ENCODE peak calls at places on chromosomes 1 and 21, in five cellular contexts. One of them, this sample, is unnamed.

GRCh38 chr1:153577138-153577537 is 11.5 kb upstream of the S100A2 start:
- DNase-seq in HepG2: no peak
- DNase-seq in A549: no peak
- DNase-seq in H1: no peak
- DNase-seq in GM12878: no peak
- DNase-seq in this sample: no peak

GRCh38 chr1:58788259-58788658 is 4.4 kb upstream of the JUN start:
- DNase-seq in HepG2: no peak
- DNase-seq in A549: no peak
- DNase-seq in H1: no peak
- DNase-seq in GM12878: no peak
- DNase-seq in this sample: no peak

GRCh38 chr1:6860401-6860800 is 75.1 kb downstream of the CAMTA1 start:
- DNase-seq in HepG2: no peak
- DNase-seq in A549: no peak
- DNase-seq in H1: no peak
- DNase-seq in GM12878: no peak
- DNase-seq in this sample: no peak

GRCh38 chr1:229984992-229985985 is 81.7 kb upstream of the GALNT2 start:
- DNase-seq in HepG2: no peak
- DNase-seq in A549: no peak
- DNase-seq in H1: no peak
- DNase-seq in GM12878: no peak
- DNase-seq in this sample: no peak

GRCh38 chr1:47215713-47216112 is 16.3 kb downstream of the TAL1 start:
- DNase-seq in HepG2: no peak
- DNase-seq in A549: no peak
- DNase-seq in H1: no peak
- DNase-seq in GM12878: no peak
- DNase-seq in this sample: peak; percentile 51

GRCh38 chr1:30588311-30589073 is 134.9 kb downstream of the MATN1 start:
- DNase-seq in HepG2: no peak
- DNase-seq in A549: no peak
- DNase-seq in H1: peak; percentile 24
- DNase-seq in GM12878: no peak
- DNase-seq in this sample: no peak

GRCh38 chr21:38140192-38140905 is 116.4 kb upstream of the KCNJ15 start:
- DNase-seq in HepG2: no peak
- DNase-seq in A549: peak; percentile 17
- DNase-seq in H1: no peak
- DNase-seq in GM12878: no peak
- DNase-seq in this sample: no peak

GRCh38 chr1:172338295-172338735 is 82.2 kb upstream of the C1orf105 start:
- DNase-seq in HepG2: no peak
- DNase-seq in A549: no peak
- DNase-seq in H1: no peak
- DNase-seq in GM12878: peak; percentile 74
- DNase-seq in this sample: no peak

GRCh38 chr1:173134029-173134428 is 73.1 kb downstream of the TNFSF4 start:
- DNase-seq in HepG2: no peak
- DNase-seq in A549: no peak
- DNase-seq in H1: no peak
- DNase-seq in GM12878: no peak
- DNase-seq in this sample: no peak

GRCh38 chr1:161768461-161768860 is 2.3 kb downstream of the ATF6 start:
- DNase-seq in HepG2: no peak
- DNase-seq in A549: no peak
- DNase-seq in H1: no peak
- DNase-seq in GM12878: no peak
- DNase-seq in this sample: no peak

GRCh38 chr1:1021860-1022259 is 1.9 kb downstream of the AGRN start:
- DNase-seq in HepG2: no peak
- DNase-seq in A549: no peak
- DNase-seq in H1: no peak
- DNase-seq in GM12878: no peak
- DNase-seq in this sample: no peak

GRCh38 chr21:17343055-17343454 is 169.8 kb upstream of the CXADR start:
- DNase-seq in HepG2: peak; percentile 32
- DNase-seq in A549: no peak
- DNase-seq in H1: no peak
- DNase-seq in GM12878: no peak
- DNase-seq in this sample: no peak

GRCh38 chr21:20882462-20883415 is 115.5 kb upstream of the NCAM2 start:
- DNase-seq in HepG2: no peak
- DNase-seq in A549: no peak
- DNase-seq in H1: peak; percentile 65
- DNase-seq in GM12878: no peak
- DNase-seq in this sample: peak; percentile 56

GRCh38 chr1:86705633-86705985 is 1.2 kb downstream of the SH3GLB1 start:
- DNase-seq in HepG2: no peak
- DNase-seq in A549: no peak
- DNase-seq in H1: no peak
- DNase-seq in GM12878: no peak
- DNase-seq in this sample: no peak

GRCh38 chr1:78408192-78408591 is 82.6 kb upstream of the PTGFR start:
- DNase-seq in HepG2: no peak
- DNase-seq in A549: no peak
- DNase-seq in H1: no peak
- DNase-seq in GM12878: no peak
- DNase-seq in this sample: no peak

GRCh38 chr1:80251591-80251990 is 1245.1 kb upstream of the ADGRL4 start:
- DNase-seq in HepG2: no peak
- DNase-seq in A549: no peak
- DNase-seq in H1: no peak
- DNase-seq in GM12878: no peak
- DNase-seq in this sample: no peak

GRCh38 chr1:208841396-208841795 is 597.2 kb upstream of the PLXNA2 start:
- DNase-seq in HepG2: no peak
- DNase-seq in A549: no peak
- DNase-seq in H1: no peak
- DNase-seq in GM12878: no peak
- DNase-seq in this sample: no peak

GRCh38 chr1:180358649-180359048 is 128.6 kb downstream of the LHX4 start:
- DNase-seq in HepG2: no peak
- DNase-seq in A549: no peak
- DNase-seq in H1: no peak
- DNase-seq in GM12878: no peak
- DNase-seq in this sample: no peak

GRCh38 chr1:214461305-214461704 is 90.1 kb downstream of the PTPN14 start:
- DNase-seq in HepG2: no peak
- DNase-seq in A549: no peak
- DNase-seq in H1: no peak
- DNase-seq in GM12878: no peak
- DNase-seq in this sample: no peak

GRCh38 chr1:236904874-236905741 is 99.1 kb downstream of the MT1HL1 start:
- DNase-seq in HepG2: peak; percentile 91
- DNase-seq in A549: peak; percentile 85
- DNase-seq in H1: no peak
- DNase-seq in GM12878: no peak
- DNase-seq in this sample: peak; percentile 41

GRCh38 chr1:220011620-220012019 is 34.7 kb downstream of the EPRS1 start:
- DNase-seq in HepG2: no peak
- DNase-seq in A549: no peak
- DNase-seq in H1: no peak
- DNase-seq in GM12878: no peak
- DNase-seq in this sample: no peak

GRCh38 chr1:182279724-182280506 is 111.7 kb downstream of the GLUL start:
- DNase-seq in HepG2: peak; percentile 91
- DNase-seq in A549: no peak
- DNase-seq in H1: no peak
- DNase-seq in GM12878: no peak
- DNase-seq in this sample: no peak

DNA sequence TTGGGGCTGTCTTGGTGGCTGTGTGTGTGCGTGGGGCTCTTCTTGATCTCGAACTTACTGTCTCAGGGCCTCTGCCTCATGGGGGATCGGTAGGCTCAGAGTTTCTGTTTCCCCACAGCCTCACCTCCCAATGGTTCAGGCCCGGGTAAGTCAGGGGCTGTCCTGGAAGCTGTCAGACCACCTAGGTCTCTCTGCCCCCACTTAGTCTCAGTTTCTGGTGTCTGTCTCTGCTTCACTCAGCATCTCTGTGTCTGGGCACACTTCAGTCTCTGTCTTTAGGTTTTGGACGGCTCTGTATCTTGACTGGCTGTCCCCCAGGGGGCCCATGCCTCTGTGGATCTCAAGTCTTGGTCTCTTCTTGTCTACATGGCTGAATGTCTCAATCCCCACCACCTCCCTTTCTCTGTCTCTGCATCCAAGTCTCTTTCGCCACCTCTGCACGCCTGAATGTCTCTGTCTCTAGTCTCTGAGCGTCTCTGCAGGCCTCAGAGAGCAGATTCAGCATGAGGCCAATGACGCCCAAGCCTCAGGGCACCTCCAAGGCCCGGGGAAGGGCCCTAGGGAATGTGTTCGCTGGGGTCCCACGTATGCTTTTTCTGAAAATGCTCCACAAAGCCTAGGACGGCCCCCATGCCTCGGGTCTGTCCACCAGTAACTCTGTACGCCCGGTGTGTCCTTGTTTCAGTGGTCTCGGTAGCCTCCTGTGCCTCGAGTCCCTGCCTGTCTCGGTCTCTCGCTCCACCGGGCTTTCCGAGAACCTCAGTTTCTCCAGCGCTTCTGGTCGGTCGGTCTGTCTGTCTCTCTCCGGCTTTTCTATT is 821 bp downstream of the FHL3 start:
- DNase-seq in HepG2: no peak
- DNase-seq in A549: no peak
- DNase-seq in H1: peak; percentile 53
- DNase-seq in GM12878: no peak
- DNase-seq in this sample: no peak
- TF ChIP-seq HDAC2 in HepG2: no peak
- TF ChIP-seq HDAC2 in A549: no peak
- TF ChIP-seq HDAC2 in H1: no peak
- TF ChIP-seq HDAC2 in GM12878: no peak
- TF ChIP-seq HDAC2 in this sample: no peak

GRCh38 chr1:11187936-11188335 is 1.2 kb upstream of the ANGPTL7 start:
- DNase-seq in HepG2: no peak
- DNase-seq in A549: no peak
- DNase-seq in H1: no peak
- DNase-seq in GM12878: no peak
- DNase-seq in this sample: no peak

GRCh38 chr1:11187000-11187399 is 2.2 kb upstream of the ANGPTL7 start:
- DNase-seq in HepG2: no peak
- DNase-seq in A549: no peak
- DNase-seq in H1: no peak
- DNase-seq in GM12878: no peak
- DNase-seq in this sample: no peak

GRCh38 chr1:11188381-11188780 is 774 bp upstream of the ANGPTL7 start:
- DNase-seq in HepG2: no peak
- DNase-seq in A549: no peak
- DNase-seq in H1: no peak
- DNase-seq in GM12878: no peak
- DNase-seq in this sample: no peak

GRCh38 chr1:11187458-11187857 is 1.7 kb upstream of the ANGPTL7 start:
- DNase-seq in HepG2: no peak
- DNase-seq in A549: no peak
- DNase-seq in H1: no peak
- DNase-seq in GM12878: no peak
- DNase-seq in this sample: no peak

DNA sequence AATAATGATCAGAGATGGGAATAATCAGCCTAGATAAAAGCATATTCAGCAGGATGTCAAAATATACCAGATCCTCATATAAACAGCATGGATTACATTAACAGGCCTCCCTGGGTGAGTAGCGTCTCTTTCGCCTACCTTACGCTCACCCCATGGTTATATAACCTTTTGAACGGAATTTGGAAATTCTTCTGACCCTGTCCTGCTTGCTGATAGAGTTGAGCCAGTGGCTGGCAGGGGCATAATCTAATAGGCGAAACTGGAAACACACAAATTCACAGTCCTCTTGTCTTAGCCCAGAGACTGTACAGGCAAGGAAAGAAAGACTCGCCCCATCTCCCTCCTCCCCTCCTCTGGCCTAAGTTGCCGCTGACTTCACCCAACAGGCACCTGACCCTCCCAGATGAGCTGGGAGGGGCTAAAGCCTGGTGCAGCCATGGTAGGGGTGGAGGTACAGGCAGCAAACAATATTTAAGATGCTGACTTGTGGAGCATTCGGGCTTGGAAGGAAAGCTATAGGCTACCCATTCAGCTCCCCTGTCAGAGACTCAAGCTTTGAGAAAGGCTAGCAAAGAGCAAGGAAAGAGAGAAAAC is at the start of gene ANGPTL7:
- DNase-seq in HepG2: no peak
- DNase-seq in A549: no peak
- DNase-seq in H1: no peak
- DNase-seq in GM12878: no peak
- DNase-seq in this sample: no peak
- TF ChIP-seq HDAC2 in HepG2: no peak
- TF ChIP-seq HDAC2 in A549: no peak
- TF ChIP-seq HDAC2 in H1: no peak
- TF ChIP-seq HDAC2 in GM12878: no peak
- TF ChIP-seq HDAC2 in this sample: no peak

DNA sequence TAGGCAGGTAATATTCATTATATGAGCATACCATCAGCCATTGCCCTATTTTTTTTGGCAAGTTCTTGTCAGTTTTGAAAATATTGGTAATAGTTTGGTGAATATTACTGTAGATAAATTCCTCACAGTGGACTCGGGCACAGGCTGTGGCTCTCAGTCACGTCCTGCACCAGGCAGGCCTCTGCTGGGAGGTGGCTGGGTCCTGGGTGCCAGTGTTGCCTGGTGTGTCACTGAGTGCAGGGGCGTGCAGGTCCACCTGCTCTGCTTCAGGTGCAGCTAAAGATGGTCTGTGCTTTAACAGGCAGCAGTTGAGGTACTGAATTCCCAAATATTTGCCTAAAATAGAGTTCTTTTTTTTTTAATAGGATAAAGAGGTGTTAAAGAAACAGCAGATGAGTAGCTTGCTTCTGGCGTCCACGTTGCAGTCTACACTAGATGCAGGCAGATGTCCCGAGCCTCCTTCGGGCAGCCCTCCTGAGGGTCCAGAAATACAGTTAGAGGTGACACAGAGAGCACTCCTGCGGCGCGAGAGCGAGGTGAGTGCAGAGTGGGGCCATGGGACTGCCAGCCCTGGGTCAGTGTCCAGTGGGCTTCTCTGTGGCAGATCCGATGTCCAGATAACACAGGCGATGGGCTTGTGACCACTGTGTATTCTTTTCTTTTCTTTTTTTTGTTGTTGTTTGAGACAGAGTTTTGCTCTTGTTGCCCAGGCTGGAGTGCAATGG is 57.3 kb upstream of the DIP2A start:
- DNase-seq in HepG2: no peak
- DNase-seq in A549: no peak
- DNase-seq in H1: no peak
- DNase-seq in GM12878: no peak
- DNase-seq in this sample: no peak
- TF ChIP-seq HDAC2 in HepG2: no peak
- TF ChIP-seq HDAC2 in A549: no peak
- TF ChIP-seq HDAC2 in H1: no peak
- TF ChIP-seq HDAC2 in GM12878: no peak
- TF ChIP-seq HDAC2 in this sample: no peak

GRCh38 chr1:12356004-12356890 is 126.4 kb downstream of the VPS13D start:
- DNase-seq in HepG2: peak; percentile 89
- DNase-seq in A549: peak; percentile 50
- DNase-seq in H1: no peak
- DNase-seq in GM12878: no peak
- DNase-seq in this sample: no peak
- TF ChIP-seq HDAC2 in HepG2: no peak
- TF ChIP-seq HDAC2 in A549: no peak
- TF ChIP-seq HDAC2 in H1: no peak
- TF ChIP-seq HDAC2 in GM12878: no peak
- TF ChIP-seq HDAC2 in this sample: no peak

This sample was measured in K562.